ENCODE peak calls at places on chromosomes 2 and 18, in four cellular contexts. One of them, this sample, is unnamed.

GRCh38 chr2:200383380-200384110 is 77.1 kb downstream of the SPATS2L start:
- DNase-seq in WTC11: no peak
- DNase-seq in choroid plexus epithelial cell: peak; percentile 88
- DNase-seq in foreskin keratinocyte: peak; percentile 86
- DNase-seq in this sample: no peak

GRCh38 chr2:102942098-102942497 is 180.3 kb downstream of the TMEM182 start:
- DNase-seq in WTC11: no peak
- DNase-seq in choroid plexus epithelial cell: no peak
- DNase-seq in foreskin keratinocyte: no peak
- DNase-seq in this sample: no peak

GRCh38 chr2:85811850-85812735 is 58.3 kb downstream of the ATOH8 start:
- DNase-seq in WTC11: no peak
- DNase-seq in choroid plexus epithelial cell: no peak
- DNase-seq in foreskin keratinocyte: no peak
- DNase-seq in this sample: no peak

GRCh38 chr2:237235383-237236095 is 149.8 kb downstream of the COPS8 start:
- DNase-seq in WTC11: no peak
- DNase-seq in choroid plexus epithelial cell: peak; percentile 93
- DNase-seq in foreskin keratinocyte: peak; percentile 14
- DNase-seq in this sample: no peak

GRCh38 chr2:133812826-133813617 is 244.8 kb upstream of the NCKAP5 start:
- DNase-seq in WTC11: no peak
- DNase-seq in choroid plexus epithelial cell: no peak
- DNase-seq in foreskin keratinocyte: peak; percentile 71
- DNase-seq in this sample: no peak

GRCh38 chr2:174473796-174474195 is 13.0 kb downstream of the GPR155 start:
- DNase-seq in WTC11: no peak
- DNase-seq in choroid plexus epithelial cell: no peak
- DNase-seq in foreskin keratinocyte: no peak
- DNase-seq in this sample: no peak

GRCh38 chr2:74893332-74893731 is 59.4 kb downstream of the HK2 start:
- DNase-seq in WTC11: no peak
- DNase-seq in choroid plexus epithelial cell: peak; percentile 69
- DNase-seq in foreskin keratinocyte: peak; percentile 77
- DNase-seq in this sample: no peak

GRCh38 chr2:203534486-203535077 is 519 bp downstream of the RAPH1 start:
- DNase-seq in WTC11: no peak
- DNase-seq in choroid plexus epithelial cell: peak; percentile 34
- DNase-seq in foreskin keratinocyte: no peak
- DNase-seq in this sample: no peak

GRCh38 chr2:8303322-8303832 is 378.5 kb upstream of the ID2 start:
- DNase-seq in WTC11: peak; percentile 19
- DNase-seq in choroid plexus epithelial cell: peak; percentile 16
- DNase-seq in foreskin keratinocyte: no peak
- DNase-seq in this sample: no peak

GRCh38 chr2:234979204-234980167 is 27.7 kb downstream of the SH3BP4 start:
- DNase-seq in WTC11: no peak
- DNase-seq in choroid plexus epithelial cell: peak; percentile 50
- DNase-seq in foreskin keratinocyte: no peak
- DNase-seq in this sample: no peak

GRCh38 chr2:119086327-119086726 is 72.2 kb downstream of the C1QL2 start:
- DNase-seq in WTC11: no peak
- DNase-seq in choroid plexus epithelial cell: no peak
- DNase-seq in foreskin keratinocyte: no peak
- DNase-seq in this sample: no peak

GRCh38 chr2:239886781-239887180 is 138.4 kb downstream of the NDUFA10 start:
- DNase-seq in WTC11: no peak
- DNase-seq in choroid plexus epithelial cell: no peak
- DNase-seq in foreskin keratinocyte: no peak
- DNase-seq in this sample: no peak

GRCh38 chr2:112946086-112946485 is 31.7 kb upstream of the IL36G start:
- DNase-seq in WTC11: no peak
- DNase-seq in choroid plexus epithelial cell: no peak
- DNase-seq in foreskin keratinocyte: no peak
- DNase-seq in this sample: no peak

GRCh38 chr2:109162999-109163398 is 34.0 kb downstream of the SH3RF3 start:
- DNase-seq in WTC11: no peak
- DNase-seq in choroid plexus epithelial cell: peak; percentile 41
- DNase-seq in foreskin keratinocyte: no peak
- DNase-seq in this sample: no peak

GRCh38 chr18:2083691-2084090 is 487.6 kb downstream of the METTL4 start:
- DNase-seq in WTC11: peak; percentile 35
- DNase-seq in choroid plexus epithelial cell: no peak
- DNase-seq in foreskin keratinocyte: peak; percentile 34
- DNase-seq in this sample: no peak

GRCh38 chr2:183038341-183039300 is at the start of gene NCKAP1:
- DNase-seq in WTC11: peak; percentile 95
- DNase-seq in choroid plexus epithelial cell: peak; percentile 85
- DNase-seq in foreskin keratinocyte: peak; percentile 61
- DNase-seq in this sample: peak; percentile 96

GRCh38 chr2:100621371-100621910 is 58.6 kb downstream of the PDCL3 start:
- DNase-seq in WTC11: no peak
- DNase-seq in choroid plexus epithelial cell: no peak
- DNase-seq in foreskin keratinocyte: no peak
- DNase-seq in this sample: no peak

GRCh38 chr2:174670446-174670845 is 72.8 kb upstream of the WIPF1 start:
- DNase-seq in WTC11: no peak
- DNase-seq in choroid plexus epithelial cell: no peak
- DNase-seq in foreskin keratinocyte: no peak
- DNase-seq in this sample: no peak

GRCh38 chr2:26697425-26697824 is 4.9 kb downstream of the KCNK3 start:
- DNase-seq in WTC11: no peak
- DNase-seq in choroid plexus epithelial cell: no peak
- DNase-seq in foreskin keratinocyte: no peak
- DNase-seq in this sample: no peak

GRCh38 chr2:45946023-45946422 is 294.5 kb downstream of the PRKCE start:
- DNase-seq in WTC11: no peak
- DNase-seq in choroid plexus epithelial cell: peak; percentile 68
- DNase-seq in foreskin keratinocyte: peak; percentile 63
- DNase-seq in this sample: no peak

GRCh38 chr2:46866770-46867246 is 48.8 kb downstream of the MCFD2 start:
- DNase-seq in WTC11: no peak
- DNase-seq in choroid plexus epithelial cell: no peak
- DNase-seq in foreskin keratinocyte: no peak
- DNase-seq in this sample: no peak

GRCh38 chr2:232512557-232512956 is 7.6 kb upstream of the PRSS56 start:
- DNase-seq in WTC11: no peak
- DNase-seq in choroid plexus epithelial cell: no peak
- DNase-seq in foreskin keratinocyte: no peak
- DNase-seq in this sample: peak; percentile 56

GRCh38 chr2:109208071-109208950 is 79.3 kb downstream of the SH3RF3 start:
- DNase-seq in WTC11: peak; percentile 25
- DNase-seq in choroid plexus epithelial cell: peak; percentile 35
- DNase-seq in foreskin keratinocyte: no peak
- DNase-seq in this sample: no peak

GRCh38 chr18:9449987-9450386 is 25.3 kb upstream of the RALBP1 start:
- DNase-seq in WTC11: no peak
- DNase-seq in choroid plexus epithelial cell: no peak
- DNase-seq in foreskin keratinocyte: no peak
- DNase-seq in this sample: no peak

GRCh38 chr2:144509548-144510205 is 10.2 kb downstream of the ZEB2 start:
- DNase-seq in WTC11: no peak
- DNase-seq in choroid plexus epithelial cell: no peak
- DNase-seq in foreskin keratinocyte: no peak
- DNase-seq in this sample: no peak

GRCh38 chr2:191206613-191207471 is 38.4 kb upstream of the MYO1B start:
- DNase-seq in WTC11: no peak
- DNase-seq in choroid plexus epithelial cell: no peak
- DNase-seq in foreskin keratinocyte: no peak
- DNase-seq in this sample: no peak

GRCh38 chr2:32168513-32168912 is 2.8 kb downstream of the SLC30A6 start:
- DNase-seq in WTC11: no peak
- DNase-seq in choroid plexus epithelial cell: no peak
- DNase-seq in foreskin keratinocyte: no peak
- DNase-seq in this sample: no peak

GRCh38 chr2:239216614-239217273 is 184.1 kb downstream of the HDAC4 start:
- DNase-seq in WTC11: no peak
- DNase-seq in choroid plexus epithelial cell: no peak
- DNase-seq in foreskin keratinocyte: no peak
- DNase-seq in this sample: no peak

GRCh38 chr18:68233043-68233442 is 481.9 kb downstream of the TMX3 start:
- DNase-seq in WTC11: no peak
- DNase-seq in choroid plexus epithelial cell: no peak
- DNase-seq in foreskin keratinocyte: no peak
- DNase-seq in this sample: no peak

GRCh38 chr2:165401285-165401852 is 68.1 kb upstream of the CSRNP3 start:
- DNase-seq in WTC11: no peak
- DNase-seq in choroid plexus epithelial cell: peak; percentile 93
- DNase-seq in foreskin keratinocyte: peak; percentile 39
- DNase-seq in this sample: no peak

GRCh38 chr18:55234366-55235093 is 275.3 kb upstream of the CCDC68 start:
- DNase-seq in WTC11: peak; percentile 82
- DNase-seq in choroid plexus epithelial cell: peak; percentile 90
- DNase-seq in foreskin keratinocyte: peak; percentile 57
- DNase-seq in this sample: peak; percentile 80

GRCh38 chr2:193409951-193410350 is 1215.2 kb upstream of the TMEFF2 start:
- DNase-seq in WTC11: no peak
- DNase-seq in choroid plexus epithelial cell: no peak
- DNase-seq in foreskin keratinocyte: peak; percentile 20
- DNase-seq in this sample: no peak

GRCh38 chr18:57062178-57062577 is 84.7 kb upstream of the BOD1L2 start:
- DNase-seq in WTC11: no peak
- DNase-seq in choroid plexus epithelial cell: no peak
- DNase-seq in foreskin keratinocyte: no peak
- DNase-seq in this sample: no peak

GRCh38 chr2:169839954-169840746 is 12.9 kb downstream of the UBR3 start:
- DNase-seq in WTC11: no peak
- DNase-seq in choroid plexus epithelial cell: peak; percentile 52
- DNase-seq in foreskin keratinocyte: no peak
- DNase-seq in this sample: no peak
- TF ChIP-seq CTCF in WTC11: no peak
- TF ChIP-seq CTCF in choroid plexus epithelial cell: no peak
- TF ChIP-seq CTCF in foreskin keratinocyte: no peak
- TF ChIP-seq CTCF in this sample: no peak

GRCh38 chr2:54931473-54931872 is 118.8 kb downstream of the RTN4 start:
- DNase-seq in WTC11: no peak
- DNase-seq in choroid plexus epithelial cell: no peak
- DNase-seq in foreskin keratinocyte: no peak
- DNase-seq in this sample: no peak

GRCh38 chr2:54940723-54941122 is 109.5 kb downstream of the RTN4 start:
- DNase-seq in WTC11: no peak
- DNase-seq in choroid plexus epithelial cell: no peak
- DNase-seq in foreskin keratinocyte: no peak
- DNase-seq in this sample: no peak

GRCh38 chr2:54936766-54937165 is 113.5 kb downstream of the RTN4 start:
- DNase-seq in WTC11: no peak
- DNase-seq in choroid plexus epithelial cell: no peak
- DNase-seq in foreskin keratinocyte: no peak
- DNase-seq in this sample: no peak

GRCh38 chr2:54935389-54935788 is 114.9 kb downstream of the RTN4 start:
- DNase-seq in WTC11: no peak
- DNase-seq in choroid plexus epithelial cell: no peak
- DNase-seq in foreskin keratinocyte: no peak
- DNase-seq in this sample: no peak
- TF ChIP-seq CTCF in WTC11: no peak
- TF ChIP-seq CTCF in choroid plexus epithelial cell: no peak
- TF ChIP-seq CTCF in foreskin keratinocyte: no peak
- TF ChIP-seq CTCF in this sample: no peak

GRCh38 chr18:77423468-77423867 is 173.8 kb downstream of the GALR1 start:
- DNase-seq in WTC11: no peak
- DNase-seq in choroid plexus epithelial cell: no peak
- DNase-seq in foreskin keratinocyte: no peak
- DNase-seq in this sample: no peak

DNA sequence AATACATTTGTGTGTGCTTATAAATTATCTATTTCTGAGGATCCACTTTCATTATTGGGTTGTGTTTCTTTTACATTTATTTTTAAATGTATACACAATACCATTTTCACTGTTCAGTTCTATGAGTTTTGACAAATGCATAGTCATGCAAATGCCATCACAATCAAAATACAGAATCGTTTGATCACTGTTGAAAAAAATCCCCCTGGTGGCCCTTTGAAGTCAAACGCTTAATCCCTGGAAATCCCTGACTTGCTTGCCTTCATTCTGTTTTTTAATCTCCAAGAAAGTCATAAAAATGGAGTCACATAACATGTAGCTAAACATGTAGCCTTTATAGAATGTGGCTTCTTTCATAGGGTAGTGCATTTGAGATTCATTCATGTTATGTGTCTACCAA is 173.3 kb downstream of the GALR1 start:
- DNase-seq in WTC11: no peak
- DNase-seq in choroid plexus epithelial cell: peak; percentile 13
- DNase-seq in foreskin keratinocyte: no peak
- DNase-seq in this sample: no peak
- TF ChIP-seq CTCF in WTC11: no peak
- TF ChIP-seq CTCF in choroid plexus epithelial cell: peak; percentile 41
- TF ChIP-seq CTCF in foreskin keratinocyte: no peak
- TF ChIP-seq CTCF in this sample: peak; percentile 47

GRCh38 chr2:33785201-33786106 is 186.4 kb upstream of the FAM98A start:
- DNase-seq in WTC11: no peak
- DNase-seq in choroid plexus epithelial cell: no peak
- DNase-seq in foreskin keratinocyte: no peak
- DNase-seq in this sample: no peak

GRCh38 chr2:33784488-33784887 is 185.4 kb upstream of the FAM98A start:
- DNase-seq in WTC11: no peak
- DNase-seq in choroid plexus epithelial cell: no peak
- DNase-seq in foreskin keratinocyte: no peak
- DNase-seq in this sample: no peak

GRCh38 chr2:33777791-33778190 is 178.7 kb upstream of the FAM98A start:
- DNase-seq in WTC11: no peak
- DNase-seq in choroid plexus epithelial cell: no peak
- DNase-seq in foreskin keratinocyte: no peak
- DNase-seq in this sample: no peak

GRCh38 chr2:33786881-33787280 is 187.8 kb upstream of the FAM98A start:
- DNase-seq in WTC11: no peak
- DNase-seq in choroid plexus epithelial cell: no peak
- DNase-seq in foreskin keratinocyte: no peak
- DNase-seq in this sample: no peak

DNA sequence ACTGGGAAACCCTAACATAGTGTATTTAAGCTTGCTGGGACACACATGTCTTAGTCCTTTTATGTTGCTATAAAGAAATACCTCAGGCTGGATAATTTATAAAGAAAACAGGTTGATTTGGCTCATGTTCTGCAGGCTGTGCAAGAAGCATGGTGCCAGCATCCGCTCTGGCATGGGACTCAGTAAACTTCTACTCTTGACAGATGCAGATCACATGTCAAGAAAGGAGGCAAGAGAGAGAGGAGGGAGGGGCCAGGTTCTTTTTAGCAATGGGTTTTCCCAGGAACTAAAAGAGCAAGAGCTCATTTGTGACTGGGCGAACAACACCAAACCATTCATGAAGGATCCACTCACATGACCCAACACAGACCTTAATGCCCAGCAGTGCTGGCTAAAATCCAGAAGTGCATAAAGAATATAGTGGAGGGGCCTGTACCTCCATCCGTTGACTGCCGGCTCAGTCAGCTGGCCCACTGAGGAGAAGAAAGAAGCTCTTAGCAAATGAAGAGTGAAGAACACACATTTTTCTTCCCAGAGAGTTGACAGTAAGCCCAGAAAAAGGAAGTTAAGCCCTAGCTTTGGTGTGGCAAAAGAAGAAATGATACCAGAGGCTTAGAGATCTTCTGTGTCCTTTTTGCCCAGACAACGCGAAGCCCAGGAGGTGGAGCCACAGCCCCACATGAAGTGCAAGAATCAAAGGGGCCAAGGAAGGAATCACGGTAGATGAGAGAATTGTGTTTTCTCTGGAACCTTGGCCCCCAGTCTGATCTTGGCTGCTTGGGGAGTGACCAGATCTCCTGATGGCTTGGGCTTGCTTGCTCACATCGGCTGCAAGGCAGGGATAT is 183.5 kb upstream of the FAM98A start:
- DNase-seq in WTC11: peak; percentile 27
- DNase-seq in choroid plexus epithelial cell: no peak
- DNase-seq in foreskin keratinocyte: no peak
- DNase-seq in this sample: no peak
- TF ChIP-seq CTCF in WTC11: no peak
- TF ChIP-seq CTCF in choroid plexus epithelial cell: no peak
- TF ChIP-seq CTCF in foreskin keratinocyte: no peak
- TF ChIP-seq CTCF in this sample: no peak

This sample was measured in glutamatergic neuron.